ENCODE peak calls at places on chromosomes 2 and 18, in four cellular contexts. Q is HepG2, M is WTC11, T is K562. P is an unnamed sample.

GRCh38 chr2:23788100-23788499 is 138.8 kb downstream of the ATAD2B start:
- DNase-seq in Q (no peak), M (no peak), T (no peak), P (no peak)

GRCh38 chr2:190344275-190344827 is 962 bp downstream of the INPP1 start:
- DNase-seq in Q (peak), M (no peak), T (no peak), P (peak)

GRCh38 chr2:12399244-12399643 is 317.5 kb upstream of the TRIB2 start:
- DNase-seq in Q (no peak), M (no peak), T (no peak), P (no peak)

GRCh38 chr18:13241893-13242175 is 23.3 kb downstream of the LDLRAD4 start:
- DNase-seq in Q (no peak), M (no peak), T (no peak), P (no peak)

GRCh38 chr2:121910139-121910538 is 154.7 kb downstream of the TSN start:
- DNase-seq in Q (no peak), M (no peak), T (no peak), P (no peak)

GRCh38 chr2:20241973-20242726 is 17.2 kb upstream of the SDC1 start:
- DNase-seq in Q (no peak), M (peak), T (peak), P (no peak)

GRCh38 chr18:2655954-2656236 is 369 bp downstream of the SMCHD1 start:
- DNase-seq in Q (no peak), M (no peak), T (no peak), P (no peak)

GRCh38 chr2:128402921-128403670 is 84.4 kb upstream of the HS6ST1 start:
- DNase-seq in Q (no peak), M (no peak), T (no peak), P (no peak)

GRCh38 chr2:237886702-237887481 is 27.5 kb downstream of the RAMP1 start:
- DNase-seq in Q (no peak), M (no peak), T (no peak), P (no peak)

GRCh38 chr18:10471574-10471973 is 17.1 kb downstream of the APCDD1 start:
- DNase-seq in Q (no peak), M (no peak), T (no peak), P (no peak)

GRCh38 chr2:185618630-185619029 is 120.0 kb upstream of the FSIP2 start:
- DNase-seq in Q (no peak), M (no peak), T (no peak), P (no peak)

GRCh38 chr2:223508372-223508771 is 93.8 kb downstream of the SCG2 start:
- DNase-seq in Q (no peak), M (no peak), T (no peak), P (no peak)

GRCh38 chr2:150467641-150467963 is 19.9 kb downstream of the RND3 start:
- DNase-seq in Q (no peak), M (no peak), T (no peak), P (no peak)

GRCh38 chr18:48840491-48840877 is 110.3 kb downstream of the SMAD7 start:
- DNase-seq in Q (no peak), M (no peak), T (no peak), P (no peak)

GRCh38 chr2:161580426-161580825 is 43.8 kb upstream of the SLC4A10 start:
- DNase-seq in Q (no peak), M (no peak), T (no peak), P (no peak)
- TF ChIP-seq ELF4 in Q (no peak), M (no peak), T (no peak), P (no peak)

GRCh38 chr18:54737986-54738385 is 90.3 kb upstream of the RAB27B start:
- DNase-seq in Q (no peak), M (no peak), T (no peak), P (no peak)
- TF ChIP-seq ELF4 in Q (no peak), M (no peak), T (no peak), P (no peak)

GRCh38 chr2:198062826-198063225 is 258.4 kb downstream of the PLCL1 start:
- DNase-seq in Q (no peak), M (no peak), T (no peak), P (no peak)

GRCh38 chr2:198065327-198065726 is 260.9 kb downstream of the PLCL1 start:
- DNase-seq in Q (no peak), M (no peak), T (no peak), P (no peak)

GRCh38 chr2:198063242-198063641 is 258.8 kb downstream of the PLCL1 start:
- DNase-seq in Q (no peak), M (no peak), T (no peak), P (no peak)

DNA sequence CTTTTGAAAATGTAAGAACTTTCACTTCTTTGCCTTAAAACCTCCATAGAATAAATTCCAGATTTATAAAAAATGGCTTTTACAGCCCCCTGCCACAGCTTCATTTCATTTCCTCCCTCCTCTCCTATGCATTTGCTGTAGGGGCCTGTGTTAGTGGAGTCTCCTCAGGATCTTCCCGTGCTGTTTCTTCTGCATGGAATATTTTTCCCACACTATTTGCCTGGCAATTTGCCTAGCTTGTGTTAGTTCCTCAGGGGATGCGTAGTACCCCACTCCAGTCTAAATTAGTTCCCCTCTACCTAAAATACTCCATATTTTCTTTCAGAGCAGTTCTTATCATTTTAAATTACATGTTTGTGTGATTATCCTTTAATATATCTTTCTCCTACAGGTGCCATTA is 262.2 kb downstream of the PLCL1 start:
- DNase-seq in Q (no peak), M (no peak), T (no peak), P (no peak)
- TF ChIP-seq ELF4 in Q (no peak), M (no peak), T (no peak), P (no peak)

GRCh38 chr2:26938399-26938798 is 32.0 kb upstream of the MAPRE3 start:
- DNase-seq in Q (no peak), M (no peak), T (peak), P (no peak)
- TF ChIP-seq ELF4 in Q (no peak), M (no peak), T (no peak), P (no peak)

GRCh38 chr2:236120006-236120740 is 48.0 kb downstream of the GBX2 start:
- DNase-seq in Q (no peak), M (no peak), T (no peak), P (no peak)
- TF ChIP-seq ELF4 in Q (no peak), M (no peak), T (no peak), P (no peak)

DNA sequence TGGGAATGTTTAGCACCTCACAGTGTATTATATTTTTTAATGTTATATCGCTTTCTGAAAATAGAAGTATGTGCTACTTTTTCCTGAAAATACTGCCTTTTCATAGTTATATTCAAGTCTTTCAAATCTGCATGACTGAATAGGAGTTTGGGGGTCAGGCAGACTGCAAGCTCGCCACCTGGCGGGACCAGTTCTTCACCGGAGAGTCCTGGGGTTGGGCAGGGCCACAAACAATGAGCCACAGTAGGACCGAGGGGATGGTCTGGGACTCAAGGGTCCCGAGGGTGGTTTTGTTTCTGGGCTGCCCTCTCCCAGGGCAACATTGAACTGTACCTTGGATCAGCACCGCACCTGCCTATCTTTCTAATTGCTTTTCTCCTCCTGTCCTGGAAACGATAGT is 70.6 kb downstream of the VWA3B start:
- DNase-seq in Q (no peak), M (peak), T (no peak), P (no peak)
- TF ChIP-seq ELF4 in Q (no peak), M (no peak), T (no peak), P (no peak)

GRCh38 chr2:198055726-198056125 is 251.3 kb downstream of the PLCL1 start:
- DNase-seq in Q (no peak), M (no peak), T (no peak), P (no peak)

GRCh38 chr2:198052741-198053140 is 248.3 kb downstream of the PLCL1 start:
- DNase-seq in Q (no peak), M (no peak), T (no peak), P (no peak)

GRCh38 chr2:198053776-198054175 is 249.4 kb downstream of the PLCL1 start:
- DNase-seq in Q (no peak), M (no peak), T (no peak), P (no peak)

GRCh38 chr2:198053173-198053572 is 248.8 kb downstream of the PLCL1 start:
- DNase-seq in Q (no peak), M (no peak), T (no peak), P (no peak)

DNA sequence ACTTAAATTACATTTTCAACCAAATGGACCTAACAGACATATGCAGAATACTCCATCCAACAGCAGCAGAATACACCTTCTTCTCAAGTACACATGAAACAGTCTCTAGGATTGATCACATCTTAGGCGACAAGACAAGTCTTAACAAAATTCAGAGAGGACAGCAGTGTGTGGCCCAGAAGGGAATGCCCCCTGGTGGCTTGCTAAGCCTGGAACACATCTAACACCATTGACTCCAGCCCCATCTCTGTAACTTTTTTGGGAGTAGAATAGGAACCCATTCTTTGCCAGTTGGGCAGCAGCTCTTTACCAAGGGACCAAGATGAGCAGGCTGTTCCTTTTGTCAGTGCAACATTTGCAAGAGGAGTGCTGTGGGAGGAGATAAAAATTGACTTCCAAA is 249.9 kb downstream of the PLCL1 start:
- DNase-seq in Q (peak), M (peak), T (peak), P (peak)
- TF ChIP-seq ELF4 in Q (no peak), M (no peak), T (no peak), P (no peak)

GRCh38 chr18:34807106-34807796 is 97.2 kb downstream of the DTNA start:
- DNase-seq in Q (peak), M (no peak), T (no peak), P (no peak)
- TF ChIP-seq ELF4 in Q (no peak), M (no peak), T (no peak), P (no peak)

GRCh38 chr2:157732596-157732995 is 103.9 kb upstream of the ACVR1C start:
- DNase-seq in Q (no peak), M (no peak), T (no peak), P (no peak)

GRCh38 chr2:157727693-157728092 is 99.0 kb upstream of the ACVR1C start:
- DNase-seq in Q (no peak), M (no peak), T (no peak), P (no peak)

GRCh38 chr2:157722580-157723234 is 94.0 kb upstream of the ACVR1C start:
- DNase-seq in Q (no peak), M (no peak), T (no peak), P (no peak)

GRCh38 chr2:157725856-157726255 is 97.2 kb upstream of the ACVR1C start:
- DNase-seq in Q (no peak), M (no peak), T (no peak), P (no peak)

DNA sequence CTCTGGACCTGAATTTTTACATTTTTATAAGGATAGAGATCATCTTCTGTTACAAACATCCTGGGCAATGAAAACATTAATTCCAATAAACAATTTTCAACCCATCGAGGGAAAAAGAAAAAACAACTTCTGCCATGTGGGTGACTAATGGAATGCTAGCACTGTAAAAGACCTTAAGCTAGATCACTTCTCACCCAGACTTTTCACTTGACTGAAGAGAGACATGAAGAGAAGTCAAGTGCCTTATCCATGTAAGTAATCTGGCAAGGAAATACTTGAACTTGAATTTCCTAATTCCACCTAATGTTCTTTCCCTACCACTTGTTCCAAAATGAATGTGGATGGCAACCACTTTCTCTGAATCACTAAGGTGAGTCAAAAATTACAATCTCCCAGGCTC is 98.3 kb upstream of the ACVR1C start:
- DNase-seq in Q (no peak), M (no peak), T (no peak), P (no peak)
- TF ChIP-seq ELF4 in Q (no peak), M (no peak), T (no peak), P (no peak)

DNA sequence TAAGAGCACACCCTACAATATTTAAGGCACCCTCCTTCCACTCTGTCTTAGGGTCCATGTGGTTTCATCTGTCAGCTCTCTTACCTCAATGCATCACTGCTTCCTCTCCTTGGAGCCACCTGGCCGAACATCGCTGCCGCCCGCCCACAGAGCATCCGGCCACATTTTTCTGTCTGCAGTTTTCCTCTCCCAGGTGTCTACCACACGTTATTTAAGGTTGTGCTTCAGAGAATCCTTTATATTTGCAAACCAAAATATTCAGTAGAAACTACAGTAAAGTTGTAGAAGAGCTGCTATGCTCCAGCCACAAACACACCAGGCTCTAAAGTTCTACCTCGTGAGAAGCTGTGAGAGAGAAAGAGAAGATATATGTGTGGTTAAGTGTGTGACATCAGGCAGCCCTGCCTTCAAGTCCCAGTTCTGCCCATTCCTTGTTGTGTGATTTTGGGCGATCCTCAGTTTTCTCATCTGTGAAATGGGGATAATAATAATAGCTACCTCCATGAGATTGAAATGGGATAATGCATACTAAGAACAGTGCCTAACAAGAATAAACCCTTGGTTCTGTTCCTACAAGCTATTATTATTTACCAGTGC is 4.9 kb upstream of the STK17B start:
- DNase-seq in Q (no peak), M (no peak), T (no peak), P (no peak)
- TF ChIP-seq ELF4 in Q (no peak), M (no peak), T (no peak), P (no peak)

P was measured in HEK293T.